ENCODE peak calls at places on chromosomes 12 and 14, in six cellular contexts. One of them, this sample, is unnamed.

GRCh38 chr12:98373019-98373554 is 142.3 kb upstream of the TMPO start:
- DNase-seq in A549: peak; percentile 61
- DNase-seq in heart right ventricle: no peak
- DNase-seq in cardiac fibroblast: peak; percentile 73
- DNase-seq in neuronal stem cell: peak; percentile 62
- DNase-seq in NT2/D1: peak; percentile 44
- DNase-seq in this sample: peak; percentile 39

GRCh38 chr14:42665083-42665482 is 1058.4 kb downstream of the LRFN5 start:
- DNase-seq in A549: no peak
- DNase-seq in heart right ventricle: no peak
- DNase-seq in cardiac fibroblast: no peak
- DNase-seq in neuronal stem cell: no peak
- DNase-seq in NT2/D1: no peak
- DNase-seq in this sample: no peak

GRCh38 chr12:53505086-53505485 is 2.2 kb downstream of the NPFF start:
- DNase-seq in A549: no peak
- DNase-seq in heart right ventricle: no peak
- DNase-seq in cardiac fibroblast: peak; percentile 79
- DNase-seq in neuronal stem cell: no peak
- DNase-seq in NT2/D1: no peak
- DNase-seq in this sample: no peak

GRCh38 chr12:31245822-31246469 is 80.0 kb downstream of the SINHCAF start:
- DNase-seq in A549: peak; percentile 42
- DNase-seq in heart right ventricle: no peak
- DNase-seq in cardiac fibroblast: peak; percentile 23
- DNase-seq in neuronal stem cell: no peak
- DNase-seq in NT2/D1: peak; percentile 71
- DNase-seq in this sample: no peak

GRCh38 chr12:54032627-54033100 is at the start of gene HOXC5:
- DNase-seq in A549: peak; percentile 87
- DNase-seq in heart right ventricle: no peak
- DNase-seq in cardiac fibroblast: peak; percentile 70
- DNase-seq in neuronal stem cell: peak; percentile 76
- DNase-seq in NT2/D1: peak; percentile 76
- DNase-seq in this sample: peak; percentile 41

GRCh38 chr12:2805146-2805525 is 7.3 kb upstream of the ITFG2 start:
- DNase-seq in A549: no peak
- DNase-seq in heart right ventricle: no peak
- DNase-seq in cardiac fibroblast: no peak
- DNase-seq in neuronal stem cell: no peak
- DNase-seq in NT2/D1: no peak
- DNase-seq in this sample: no peak

GRCh38 chr12:102702447-102703114 is 214.5 kb downstream of the PAH start:
- DNase-seq in A549: peak; percentile 59
- DNase-seq in heart right ventricle: no peak
- DNase-seq in cardiac fibroblast: peak; percentile 48
- DNase-seq in neuronal stem cell: peak; percentile 40
- DNase-seq in NT2/D1: peak; percentile 58
- DNase-seq in this sample: peak; percentile 32

GRCh38 chr12:103833095-103833777 is 7.8 kb downstream of the NT5DC3 start:
- DNase-seq in A549: no peak
- DNase-seq in heart right ventricle: no peak
- DNase-seq in cardiac fibroblast: peak; percentile 18
- DNase-seq in neuronal stem cell: no peak
- DNase-seq in NT2/D1: no peak
- DNase-seq in this sample: no peak

GRCh38 chr12:108616941-108617858 is 16.5 kb downstream of the SELPLG start:
- DNase-seq in A549: no peak
- DNase-seq in heart right ventricle: no peak
- DNase-seq in cardiac fibroblast: peak; percentile 48
- DNase-seq in neuronal stem cell: no peak
- DNase-seq in NT2/D1: no peak
- DNase-seq in this sample: no peak

GRCh38 chr14:96064866-96065265 is 25.7 kb downstream of the C14orf132 start:
- DNase-seq in A549: no peak
- DNase-seq in heart right ventricle: no peak
- DNase-seq in cardiac fibroblast: no peak
- DNase-seq in neuronal stem cell: no peak
- DNase-seq in NT2/D1: no peak
- DNase-seq in this sample: no peak

GRCh38 chr12:85356596-85357385 is 76.8 kb downstream of the ALX1 start:
- DNase-seq in A549: no peak
- DNase-seq in heart right ventricle: no peak
- DNase-seq in cardiac fibroblast: peak; percentile 26
- DNase-seq in neuronal stem cell: no peak
- DNase-seq in NT2/D1: no peak
- DNase-seq in this sample: no peak

GRCh38 chr14:69013943-69014782 is 35.1 kb upstream of the ACTN1 start:
- DNase-seq in A549: peak; percentile 86
- DNase-seq in heart right ventricle: peak; percentile 42
- DNase-seq in cardiac fibroblast: peak; percentile 69
- DNase-seq in neuronal stem cell: no peak
- DNase-seq in NT2/D1: no peak
- DNase-seq in this sample: peak; percentile 37

GRCh38 chr12:57497223-57498142 is 9.6 kb downstream of the MARS1 start:
- DNase-seq in A549: no peak
- DNase-seq in heart right ventricle: no peak
- DNase-seq in cardiac fibroblast: no peak
- DNase-seq in neuronal stem cell: no peak
- DNase-seq in NT2/D1: no peak
- DNase-seq in this sample: no peak

GRCh38 chr12:1046727-1047126 is 55.7 kb downstream of the ERC1 start:
- DNase-seq in A549: no peak
- DNase-seq in heart right ventricle: no peak
- DNase-seq in cardiac fibroblast: no peak
- DNase-seq in neuronal stem cell: no peak
- DNase-seq in NT2/D1: no peak
- DNase-seq in this sample: no peak

GRCh38 chr12:114395755-114396152 is 10.2 kb downstream of the TBX5 start:
- DNase-seq in A549: no peak
- DNase-seq in heart right ventricle: no peak
- DNase-seq in cardiac fibroblast: peak; percentile 18
- DNase-seq in neuronal stem cell: peak; percentile 37
- DNase-seq in NT2/D1: no peak
- DNase-seq in this sample: no peak

GRCh38 chr14:33842299-33842698 is 108.6 kb downstream of the EGLN3 start:
- DNase-seq in A549: peak; percentile 19
- DNase-seq in heart right ventricle: no peak
- DNase-seq in cardiac fibroblast: no peak
- DNase-seq in neuronal stem cell: no peak
- DNase-seq in NT2/D1: no peak
- DNase-seq in this sample: no peak

GRCh38 chr12:90287585-90287984 is 578.9 kb upstream of the ATP2B1 start:
- DNase-seq in A549: no peak
- DNase-seq in heart right ventricle: no peak
- DNase-seq in cardiac fibroblast: no peak
- DNase-seq in neuronal stem cell: no peak
- DNase-seq in NT2/D1: no peak
- DNase-seq in this sample: no peak

GRCh38 chr14:92847220-92848148 is 53.4 kb downstream of the GOLGA5 start:
- DNase-seq in A549: no peak
- DNase-seq in heart right ventricle: no peak
- DNase-seq in cardiac fibroblast: no peak
- DNase-seq in neuronal stem cell: no peak
- DNase-seq in NT2/D1: no peak
- DNase-seq in this sample: no peak

GRCh38 chr12:50537538-50537919 is 32.7 kb downstream of the DIP2B start:
- DNase-seq in A549: peak; percentile 40
- DNase-seq in heart right ventricle: no peak
- DNase-seq in cardiac fibroblast: peak; percentile 75
- DNase-seq in neuronal stem cell: no peak
- DNase-seq in NT2/D1: no peak
- DNase-seq in this sample: no peak

GRCh38 chr12:68499616-68500015 is 111.1 kb upstream of the RAP1B start:
- DNase-seq in A549: no peak
- DNase-seq in heart right ventricle: no peak
- DNase-seq in cardiac fibroblast: no peak
- DNase-seq in neuronal stem cell: no peak
- DNase-seq in NT2/D1: no peak
- DNase-seq in this sample: no peak

GRCh38 chr12:76688001-76688400 is 75.9 kb upstream of the ZDHHC17 start:
- DNase-seq in A549: no peak
- DNase-seq in heart right ventricle: no peak
- DNase-seq in cardiac fibroblast: peak; percentile 29
- DNase-seq in neuronal stem cell: no peak
- DNase-seq in NT2/D1: no peak
- DNase-seq in this sample: no peak

GRCh38 chr14:55508676-55509075 is 68.3 kb upstream of the TBPL2 start:
- DNase-seq in A549: no peak
- DNase-seq in heart right ventricle: no peak
- DNase-seq in cardiac fibroblast: no peak
- DNase-seq in neuronal stem cell: no peak
- DNase-seq in NT2/D1: no peak
- DNase-seq in this sample: no peak

GRCh38 chr14:93991649-93992048 is 5.5 kb upstream of the CCDC197 start:
- DNase-seq in A549: no peak
- DNase-seq in heart right ventricle: no peak
- DNase-seq in cardiac fibroblast: no peak
- DNase-seq in neuronal stem cell: no peak
- DNase-seq in NT2/D1: no peak
- DNase-seq in this sample: no peak

GRCh38 chr14:91867316-91867988 is at the start of gene TC2N:
- DNase-seq in A549: no peak
- DNase-seq in heart right ventricle: no peak
- DNase-seq in cardiac fibroblast: no peak
- DNase-seq in neuronal stem cell: no peak
- DNase-seq in NT2/D1: no peak
- DNase-seq in this sample: no peak

GRCh38 chr14:91366749-91367148 is 50.9 kb downstream of the CCDC88C start:
- DNase-seq in A549: no peak
- DNase-seq in heart right ventricle: no peak
- DNase-seq in cardiac fibroblast: no peak
- DNase-seq in neuronal stem cell: no peak
- DNase-seq in NT2/D1: no peak
- DNase-seq in this sample: no peak

GRCh38 chr12:132399092-132400010 is 70.0 kb upstream of the GALNT9 start:
- DNase-seq in A549: no peak
- DNase-seq in heart right ventricle: no peak
- DNase-seq in cardiac fibroblast: no peak
- DNase-seq in neuronal stem cell: no peak
- DNase-seq in NT2/D1: no peak
- DNase-seq in this sample: no peak
- H3K4me3 ChIP-seq in A549: no peak overlapping the region
- H3K4me3 ChIP-seq in heart right ventricle: no peak overlapping the region
- H3K4me3 ChIP-seq in cardiac fibroblast: no peak overlapping the region
- H3K4me3 ChIP-seq in neuronal stem cell: no peak overlapping the region
- H3K4me3 ChIP-seq in NT2/D1: no peak overlapping the region
- H3K4me3 ChIP-seq in this sample: no peak overlapping the region

GRCh38 chr12:111806304-111806703 is 35.7 kb upstream of the MAPKAPK5 start:
- DNase-seq in A549: no peak
- DNase-seq in heart right ventricle: no peak
- DNase-seq in cardiac fibroblast: no peak
- DNase-seq in neuronal stem cell: no peak
- DNase-seq in NT2/D1: no peak
- DNase-seq in this sample: no peak
- H3K4me3 ChIP-seq in A549: no peak overlapping the region
- H3K4me3 ChIP-seq in heart right ventricle: no peak overlapping the region
- H3K4me3 ChIP-seq in cardiac fibroblast: no peak overlapping the region
- H3K4me3 ChIP-seq in neuronal stem cell: no peak overlapping the region
- H3K4me3 ChIP-seq in NT2/D1: no peak overlapping the region
- H3K4me3 ChIP-seq in this sample: no peak overlapping the region

DNA sequence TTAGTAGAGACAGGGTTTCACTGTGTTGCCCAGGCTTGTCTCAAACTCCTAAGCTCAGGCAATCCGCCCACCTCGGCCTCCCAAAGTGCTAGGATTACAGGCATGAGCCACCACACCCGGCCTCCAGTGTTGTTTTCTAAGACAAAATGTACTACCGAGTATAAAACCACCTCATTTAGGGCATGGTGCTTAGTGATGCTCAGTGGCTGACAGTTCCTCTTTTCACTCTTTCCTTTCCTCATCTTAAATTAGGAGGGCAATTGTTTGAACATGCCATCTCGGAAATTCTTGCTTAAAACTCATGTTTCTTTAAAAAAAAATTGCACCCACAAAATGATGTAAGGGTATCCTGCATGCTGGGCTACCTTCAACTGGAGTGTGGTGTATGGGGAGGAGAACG is 89.0 kb downstream of the RFX4 start:
- DNase-seq in A549: no peak
- DNase-seq in heart right ventricle: no peak
- DNase-seq in cardiac fibroblast: no peak
- DNase-seq in neuronal stem cell: peak; percentile 8
- DNase-seq in NT2/D1: no peak
- DNase-seq in this sample: no peak
- H3K4me3 ChIP-seq in A549: no peak overlapping the region
- H3K4me3 ChIP-seq in heart right ventricle: no peak overlapping the region
- H3K4me3 ChIP-seq in cardiac fibroblast: no peak overlapping the region
- H3K4me3 ChIP-seq in neuronal stem cell: no peak overlapping the region
- H3K4me3 ChIP-seq in NT2/D1: no peak overlapping the region
- H3K4me3 ChIP-seq in this sample: no peak overlapping the region

GRCh38 chr14:60648934-60649814 is at the start of gene SIX1:
- DNase-seq in A549: peak; percentile 93
- DNase-seq in heart right ventricle: peak; percentile 59
- DNase-seq in cardiac fibroblast: peak; percentile 91
- DNase-seq in neuronal stem cell: peak; percentile 88
- DNase-seq in NT2/D1: peak; percentile 79
- DNase-seq in this sample: no peak

GRCh38 chr14:60646202-60646886 is 2.9 kb downstream of the SIX1 start:
- DNase-seq in A549: no peak
- DNase-seq in heart right ventricle: no peak
- DNase-seq in cardiac fibroblast: peak; percentile 19
- DNase-seq in neuronal stem cell: peak; percentile 29
- DNase-seq in NT2/D1: no peak
- DNase-seq in this sample: no peak

GRCh38 chr14:60648169-60648933 is 926 bp downstream of the SIX1 start:
- DNase-seq in A549: peak; percentile 41
- DNase-seq in heart right ventricle: no peak
- DNase-seq in cardiac fibroblast: peak; percentile 43
- DNase-seq in neuronal stem cell: peak; percentile 26
- DNase-seq in NT2/D1: no peak
- DNase-seq in this sample: no peak

GRCh38 chr14:60647081-60647836 is 2.0 kb downstream of the SIX1 start:
- DNase-seq in A549: peak; percentile 54
- DNase-seq in heart right ventricle: no peak
- DNase-seq in cardiac fibroblast: peak; percentile 63
- DNase-seq in neuronal stem cell: peak; percentile 54
- DNase-seq in NT2/D1: no peak
- DNase-seq in this sample: no peak

GRCh38 chr14:60647837-60648168 is 1.5 kb downstream of the SIX1 start:
- DNase-seq in A549: no peak
- DNase-seq in heart right ventricle: no peak
- DNase-seq in cardiac fibroblast: no peak
- DNase-seq in neuronal stem cell: no peak
- DNase-seq in NT2/D1: no peak
- DNase-seq in this sample: no peak
- H3K4me3 ChIP-seq in A549: peak overlapping the region; percentile 58
- H3K4me3 ChIP-seq in heart right ventricle: peak overlapping the region; percentile 61
- H3K4me3 ChIP-seq in cardiac fibroblast: no peak overlapping the region
- H3K4me3 ChIP-seq in neuronal stem cell: peak overlapping the region; percentile 55
- H3K4me3 ChIP-seq in NT2/D1: peak overlapping the region; percentile 9
- H3K4me3 ChIP-seq in this sample: peak overlapping the region; percentile 69

DNA sequence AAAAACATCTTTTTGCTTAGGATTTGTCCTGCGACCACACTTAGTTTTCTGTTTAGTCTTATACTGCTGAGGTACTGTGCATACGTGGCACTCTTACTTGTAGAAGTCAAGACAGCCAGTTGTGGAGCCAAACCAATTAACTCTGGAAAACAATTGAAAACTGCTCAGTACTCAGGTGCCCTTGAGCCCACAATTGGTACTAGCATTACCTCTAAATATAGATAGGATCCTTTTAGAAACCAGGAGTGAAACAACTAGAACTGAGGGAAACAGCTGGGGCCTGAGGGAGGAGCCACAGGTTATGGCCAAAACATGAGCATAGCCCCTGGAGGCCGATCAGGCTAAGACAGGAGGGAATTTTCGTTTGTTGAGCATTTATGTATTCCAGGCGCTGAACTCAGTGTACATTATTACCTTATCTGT is 2.5 kb downstream of the SPATS2 start:
- DNase-seq in A549: peak; percentile 74
- DNase-seq in heart right ventricle: no peak
- DNase-seq in cardiac fibroblast: peak; percentile 77
- DNase-seq in neuronal stem cell: no peak
- DNase-seq in NT2/D1: no peak
- DNase-seq in this sample: no peak
- H3K4me3 ChIP-seq in A549: peak overlapping the region; percentile 86
- H3K4me3 ChIP-seq in heart right ventricle: peak overlapping the region; percentile 8
- H3K4me3 ChIP-seq in cardiac fibroblast: no peak overlapping the region
- H3K4me3 ChIP-seq in neuronal stem cell: no peak overlapping the region
- H3K4me3 ChIP-seq in NT2/D1: no peak overlapping the region
- H3K4me3 ChIP-seq in this sample: peak overlapping the region; percentile 70